ENCODE peak calls at places on chromosomes 13 and 19, in four cellular contexts. One of them, this sample, is unnamed.
A peak's percentile ranks its signal among the peaks of the same experiment; 100 is the strongest.

GRCh38 chr13:51912091-51912490 is 50.3 kb downstream of the CCDC70 start:
- DNase-seq in activated T-cell treated with anti-CD3 and anti-CD28 coated beads for 1 hour: no peak
- DNase-seq in H9: peak; percentile 26
- DNase-seq in GM04504: no peak
- DNase-seq in this sample: no peak

GRCh38 chr19:13861714-13862531 is 15.0 kb upstream of the NANOS3 start:
- DNase-seq in activated T-cell treated with anti-CD3 and anti-CD28 coated beads for 1 hour: peak; percentile 83
- DNase-seq in H9: peak; percentile 94
- DNase-seq in GM04504: peak; percentile 92
- DNase-seq in this sample: no peak

GRCh38 chr19:1122972-1123363 is 19.2 kb downstream of the GPX4 start:
- DNase-seq in activated T-cell treated with anti-CD3 and anti-CD28 coated beads for 1 hour: no peak
- DNase-seq in H9: peak; percentile 90
- DNase-seq in GM04504: peak; percentile 40
- DNase-seq in this sample: no peak

GRCh38 chr13:81442904-81443303 is 1102.0 kb upstream of the SPRY2 start:
- DNase-seq in activated T-cell treated with anti-CD3 and anti-CD28 coated beads for 1 hour: no peak
- DNase-seq in H9: no peak
- DNase-seq in GM04504: no peak
- DNase-seq in this sample: no peak

GRCh38 chr19:29988351-29988750 is 46.3 kb downstream of the URI1 start:
- DNase-seq in activated T-cell treated with anti-CD3 and anti-CD28 coated beads for 1 hour: no peak
- DNase-seq in H9: peak; percentile 58
- DNase-seq in GM04504: no peak
- DNase-seq in this sample: no peak

GRCh38 chr19:7909471-7910067 is 5.1 kb upstream of the TGFBR3L start:
- DNase-seq in activated T-cell treated with anti-CD3 and anti-CD28 coated beads for 1 hour: no peak
- DNase-seq in H9: no peak
- DNase-seq in GM04504: no peak
- DNase-seq in this sample: no peak

GRCh38 chr19:11894851-11895250 is 7.3 kb downstream of the ZNF69 start:
- DNase-seq in activated T-cell treated with anti-CD3 and anti-CD28 coated beads for 1 hour: no peak
- DNase-seq in H9: no peak
- DNase-seq in GM04504: no peak
- DNase-seq in this sample: no peak

GRCh38 chr13:21663197-21663596 is 7.7 kb upstream of the FGF9 start:
- DNase-seq in activated T-cell treated with anti-CD3 and anti-CD28 coated beads for 1 hour: no peak
- DNase-seq in H9: no peak
- DNase-seq in GM04504: no peak
- DNase-seq in this sample: no peak

GRCh38 chr19:14434543-14435319 is 1.6 kb downstream of the PKN1 start:
- DNase-seq in activated T-cell treated with anti-CD3 and anti-CD28 coated beads for 1 hour: no peak
- DNase-seq in H9: no peak
- DNase-seq in GM04504: peak; percentile 65
- DNase-seq in this sample: peak; percentile 5

GRCh38 chr13:30017880-30018279 is 167.5 kb upstream of the UBL3 start:
- DNase-seq in activated T-cell treated with anti-CD3 and anti-CD28 coated beads for 1 hour: no peak
- DNase-seq in H9: peak; percentile 64
- DNase-seq in GM04504: no peak
- DNase-seq in this sample: no peak

GRCh38 chr19:7748756-7749155 is 1.4 kb upstream of the CD209 start:
- DNase-seq in activated T-cell treated with anti-CD3 and anti-CD28 coated beads for 1 hour: no peak
- DNase-seq in H9: peak; percentile 86
- DNase-seq in GM04504: no peak
- DNase-seq in this sample: no peak

GRCh38 chr19:48372904-48373303 is 8.7 kb downstream of the SYNGR4 start:
- DNase-seq in activated T-cell treated with anti-CD3 and anti-CD28 coated beads for 1 hour: no peak
- DNase-seq in H9: no peak
- DNase-seq in GM04504: no peak
- DNase-seq in this sample: no peak

GRCh38 chr13:113410472-113411201 is 42.7 kb downstream of the ADPRHL1 start:
- DNase-seq in activated T-cell treated with anti-CD3 and anti-CD28 coated beads for 1 hour: no peak
- DNase-seq in H9: no peak
- DNase-seq in GM04504: peak; percentile 68
- DNase-seq in this sample: peak; percentile 45

GRCh38 chr13:112772539-112772909 is 82.7 kb downstream of the ATP11A start:
- DNase-seq in activated T-cell treated with anti-CD3 and anti-CD28 coated beads for 1 hour: no peak
- DNase-seq in H9: no peak
- DNase-seq in GM04504: no peak
- DNase-seq in this sample: no peak

GRCh38 chr13:114285166-114285808 is 3.9 kb downstream of the UPF3A start:
- DNase-seq in activated T-cell treated with anti-CD3 and anti-CD28 coated beads for 1 hour: no peak
- DNase-seq in H9: no peak
- DNase-seq in GM04504: no peak
- DNase-seq in this sample: no peak

GRCh38 chr13:81406639-81407292 is 1065.8 kb upstream of the SPRY2 start:
- DNase-seq in activated T-cell treated with anti-CD3 and anti-CD28 coated beads for 1 hour: no peak
- DNase-seq in H9: no peak
- DNase-seq in GM04504: no peak
- DNase-seq in this sample: no peak

GRCh38 chr19:10189631-10190425 is 4.9 kb downstream of the DNMT1 start:
- DNase-seq in activated T-cell treated with anti-CD3 and anti-CD28 coated beads for 1 hour: no peak
- DNase-seq in H9: no peak
- DNase-seq in GM04504: no peak
- DNase-seq in this sample: no peak

GRCh38 chr13:111153977-111154332 is 38.8 kb downstream of the ARHGEF7 start:
- DNase-seq in activated T-cell treated with anti-CD3 and anti-CD28 coated beads for 1 hour: no peak
- DNase-seq in H9: no peak
- DNase-seq in GM04504: no peak
- DNase-seq in this sample: no peak

GRCh38 chr19:28289294-28290063 is 923.5 kb downstream of the UQCRFS1 start:
- DNase-seq in activated T-cell treated with anti-CD3 and anti-CD28 coated beads for 1 hour: no peak
- DNase-seq in H9: no peak
- DNase-seq in GM04504: peak; percentile 39
- DNase-seq in this sample: peak; percentile 16

GRCh38 chr13:99590519-99591011 is 89.3 kb downstream of the TM9SF2 start:
- DNase-seq in activated T-cell treated with anti-CD3 and anti-CD28 coated beads for 1 hour: no peak
- DNase-seq in H9: no peak
- DNase-seq in GM04504: no peak
- DNase-seq in this sample: no peak

This sample was measured in AG09309.